ENCODE peak calls at places on chromosomes 11 and 22, in six cellular contexts. T is SJSA1; H is RWPE1; X is germinal center; Y is activated naive CD4-positive, alpha-beta T cell treated with anti-CD3 and anti-CD28 coated beads for 36 hours; Q is activated CD4-positive, alpha-beta T cell treated with anti-CD3 and anti-CD28 coated beads, Interleukin-2, amount 50 U/mL, for 48 hours. F is an unnamed sample.

GRCh38 chr11:66317766-66318575 is 1.1 kb upstream of the CD248 start:
- DNase-seq in T (peak), H (no peak), X (peak), Y (peak), Q (no peak), F (no peak)

GRCh38 chr11:6320411-6321207 is at the start of gene CAVIN3:
- DNase-seq in T (peak), H (peak), X (no peak), Y (peak), Q (peak), F (no peak)

GRCh38 chr22:21068681-21069276 is 23.0 kb downstream of the LRRC74B start:
- DNase-seq in T (no peak), H (no peak), X (no peak), Y (no peak), Q (no peak), F (no peak)

GRCh38 chr22:31840581-31840980 is 86.8 kb downstream of the DEPDC5 start:
- DNase-seq in T (no peak), H (no peak), X (no peak), Y (no peak), Q (no peak), F (no peak)

GRCh38 chr11:18956630-18957029 is 17.4 kb upstream of the MRGPRX1 start:
- DNase-seq in T (no peak), H (no peak), X (no peak), Y (no peak), Q (no peak), F (no peak)

GRCh38 chr11:47950396-47950795 is 30.0 kb upstream of the PTPRJ start:
- DNase-seq in T (peak), H (no peak), X (peak), Y (peak), Q (peak), F (no peak)

GRCh38 chr11:74519719-74520118 is 26.2 kb upstream of the LIPT2 start:
- DNase-seq in T (no peak), H (no peak), X (no peak), Y (no peak), Q (no peak), F (no peak)

GRCh38 chr11:112694813-112695212 is 266.4 kb upstream of the NCAM1 start:
- DNase-seq in T (no peak), H (peak), X (no peak), Y (no peak), Q (no peak), F (peak)

GRCh38 chr22:49331878-49332277 is 495.8 kb downstream of the BRD1 start:
- DNase-seq in T (no peak), H (no peak), X (no peak), Y (no peak), Q (no peak), F (no peak)

F was measured in epithelial cell of prostate.